ENCODE peak calls at places on chromosomes 16 and 17, in four cellular contexts. T is A549, V is GM12878, N is K562. L is an unnamed sample.

GRCh38 chr16:85312174-85312573 is 199.9 kb upstream of the CIBAR2 start:
- DNase-seq in V (no peak), N (no peak), T (no peak), L (no peak)

GRCh38 chr17:38701504-38702165 is 3.4 kb upstream of the MLLT6 start:
- DNase-seq in V (peak; percentile 86), T (peak; percentile 63), N (peak; percentile 75), L (peak; percentile 49)

GRCh38 chr17:37458805-37459204 is 30.9 kb upstream of the DUSP14 start:
- DNase-seq in N (no peak), V (no peak), T (no peak), L (no peak)

GRCh38 chr16:88880226-88881051 is 14.0 kb upstream of the PABPN1L start:
- DNase-seq in N (no peak), T (no peak), V (no peak), L (no peak)

GRCh38 chr16:15887283-15887682 is 1.1 kb downstream of the CEP20 start:
- DNase-seq in T (no peak), N (peak; percentile 40), V (no peak), L (no peak)

GRCh38 chr17:66625321-66625767 is 209.6 kb upstream of the CACNG5 start:
- DNase-seq in N (peak; percentile 13), V (no peak), T (peak; percentile 85), L (peak; percentile 41)

GRCh38 chr16:87647431-87648185 is 45.3 kb downstream of the JPH3 start:
- DNase-seq in V (no peak), T (no peak), N (no peak), L (no peak)

GRCh38 chr17:56939869-56940484 is 20.9 kb downstream of the COIL start:
- DNase-seq in N (peak; percentile 71), T (peak; percentile 80), V (no peak), L (peak; percentile 72)

GRCh38 chr17:45816966-45817365 is 27.7 kb upstream of the SPPL2C start:
- DNase-seq in N (no peak), V (no peak), T (no peak), L (no peak)

GRCh38 chr17:41792835-41793748 is 6.6 kb upstream of the JUP start:
- DNase-seq in V (no peak), N (peak; percentile 96), T (peak; percentile 68), L (peak; percentile 68)

GRCh38 chr17:80558046-80558445 is 13.4 kb downstream of the RPTOR start:
- DNase-seq in V (no peak), N (no peak), T (no peak), L (no peak)

GRCh38 chr16:56910654-56911539 is 21.0 kb upstream of the HERPUD1 start:
- DNase-seq in N (no peak), V (no peak), T (no peak), L (no peak)

GRCh38 chr16:75861981-75862380 is 135.7 kb upstream of the CPHXL start:
- DNase-seq in N (no peak), T (no peak), V (no peak), L (no peak)

GRCh38 chr17:6353161-6353560 is 81.8 kb downstream of the AIPL1 start:
- DNase-seq in V (no peak), N (no peak), T (no peak), L (no peak)

GRCh38 chr16:84559311-84559932 is 55.0 kb upstream of the MEAK7 start:
- DNase-seq in V (no peak), N (no peak), T (no peak), L (no peak)

GRCh38 chr16:79090966-79091365 is 509.6 kb downstream of the MAF start:
- DNase-seq in N (no peak), T (no peak), V (no peak), L (no peak)

GRCh38 chr17:17419166-17419565 is 57.6 kb upstream of the MED9 start:
- DNase-seq in N (no peak), V (no peak), T (no peak), L (no peak)

GRCh38 chr16:64679976-64680375 is 441.9 kb downstream of the CDH11 start:
- DNase-seq in T (no peak), V (no peak), N (no peak), L (no peak)

GRCh38 chr17:73900516-73900915 is 256.3 kb upstream of the SDK2 start:
- DNase-seq in N (no peak), V (no peak), T (no peak), L (no peak)

GRCh38 chr17:61768405-61768804 is 94.9 kb downstream of the BRIP1 start:
- DNase-seq in T (no peak), V (no peak), N (no peak), L (no peak)

GRCh38 chr17:61775364-61775763 is 88.0 kb downstream of the BRIP1 start:
- DNase-seq in T (no peak), N (no peak), V (no peak), L (no peak)

GRCh38 chr17:61770043-61770442 is 93.3 kb downstream of the BRIP1 start:
- DNase-seq in N (no peak), V (no peak), T (no peak), L (no peak)

GRCh38 chr17:61774724-61775123 is 88.6 kb downstream of the BRIP1 start:
- DNase-seq in N (no peak), T (no peak), V (no peak), L (no peak)

DNA sequence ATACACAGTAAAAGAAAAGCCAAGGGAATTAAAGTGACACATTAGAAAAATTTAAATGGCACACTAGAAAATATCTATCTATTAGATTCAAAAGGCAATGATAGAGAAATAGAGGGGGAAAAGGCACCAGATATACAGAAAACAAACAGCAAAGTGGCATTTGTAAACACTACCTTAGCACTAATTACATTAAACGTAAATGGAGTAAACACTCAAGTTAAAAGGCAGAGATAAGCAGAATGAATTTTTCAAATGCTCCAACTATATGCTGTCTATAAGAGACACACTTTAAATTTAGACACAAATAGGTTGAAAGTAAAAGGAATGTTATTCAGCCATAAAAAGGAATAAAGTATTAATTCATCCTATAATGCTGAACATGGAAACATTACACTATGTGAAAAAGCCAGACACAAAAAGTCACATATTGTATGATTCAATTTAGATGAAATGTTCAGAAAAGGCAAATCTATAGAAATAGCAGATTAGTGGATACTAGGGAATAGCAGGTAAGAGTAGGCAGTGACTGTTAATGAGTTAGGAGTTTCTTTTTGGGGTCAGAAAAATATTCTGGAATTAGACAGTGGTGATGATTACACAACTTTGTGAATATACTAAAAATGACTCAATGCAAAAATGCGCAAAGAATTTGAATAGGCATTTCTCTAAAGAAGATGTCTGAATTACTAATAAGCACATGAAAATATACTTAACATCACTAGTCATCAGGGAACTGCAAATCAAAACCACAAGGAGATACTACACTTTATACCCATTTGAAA is 92.4 kb downstream of the BRIP1 start:
- DNase-seq in V (no peak), N (no peak), T (no peak), L (no peak)
- H3K4me3 ChIP-seq in V (no peak overlapping the region), N (no peak overlapping the region), T (no peak overlapping the region), L (no peak overlapping the region)

DNA sequence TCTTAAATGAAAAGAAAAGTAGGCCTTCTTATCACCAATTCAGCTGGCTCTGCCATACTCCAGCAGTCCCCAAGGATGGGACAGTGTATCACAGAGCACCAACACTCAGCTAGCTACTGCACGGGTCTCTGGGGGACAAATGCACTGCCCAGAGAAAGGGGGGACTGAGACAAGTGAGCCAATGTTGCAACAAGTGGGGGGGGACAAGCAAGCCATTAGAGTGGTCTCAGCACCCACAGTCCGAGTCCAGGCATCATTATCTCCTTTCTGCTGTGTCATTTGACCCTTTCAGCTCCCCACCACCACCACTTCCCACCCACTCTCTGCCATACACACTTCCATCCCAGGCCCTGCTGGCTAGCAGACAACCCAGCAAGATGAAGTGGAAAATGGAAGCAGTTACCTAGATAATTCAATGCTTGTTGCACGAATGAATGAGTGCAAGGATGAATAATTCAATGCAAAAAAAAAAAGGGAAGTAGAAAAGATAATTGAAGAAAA is 7.0 kb downstream of the TMEM132E start:
- DNase-seq in T (no peak), N (no peak), V (no peak), L (no peak)
- TF ChIP-seq POLR2AphosphoS2 in T (no peak), N (no peak), V (no peak), L (no peak)

GRCh38 chr17:77142689-77143088 is 1.9 kb downstream of the SEC14L1 start:
- DNase-seq in T (no peak), V (no peak), N (no peak), L (no peak)

GRCh38 chr17:77143306-77143705 is 2.5 kb downstream of the SEC14L1 start:
- DNase-seq in T (no peak), N (no peak), V (no peak), L (no peak)

GRCh38 chr17:77145635-77146632 is 5.2 kb downstream of the SEC14L1 start:
- DNase-seq in V (peak; percentile 71), T (no peak), N (no peak), L (peak; percentile 70)

GRCh38 chr17:77145209-77145608 is 4.4 kb downstream of the SEC14L1 start:
- DNase-seq in T (no peak), N (no peak), V (peak; percentile 40), L (no peak)

DNA sequence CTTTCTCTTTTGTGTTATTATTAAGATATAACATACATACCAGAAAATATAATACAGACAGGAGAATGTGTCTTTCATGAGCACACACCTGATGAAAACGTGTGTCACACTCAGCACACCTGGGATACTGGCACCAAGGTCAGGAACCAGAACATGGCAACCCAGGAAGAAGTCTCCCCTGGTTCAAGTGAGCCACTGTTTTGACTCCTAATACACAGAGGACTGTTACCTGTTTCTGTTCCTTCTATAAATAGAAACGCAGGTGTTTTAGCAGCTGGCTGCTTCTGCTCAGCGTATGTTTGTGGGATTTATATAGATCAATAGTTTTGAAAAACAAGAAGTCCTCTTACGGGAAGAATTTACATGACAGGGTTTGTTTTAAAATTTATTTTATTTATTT is 3.5 kb downstream of the SEC14L1 start:
- DNase-seq in N (no peak), V (no peak), T (no peak), L (no peak)
- H3K4me3 ChIP-seq in N (no peak overlapping the region), V (peak overlapping the region; percentile 69), T (no peak overlapping the region), L (no peak overlapping the region)

DNA sequence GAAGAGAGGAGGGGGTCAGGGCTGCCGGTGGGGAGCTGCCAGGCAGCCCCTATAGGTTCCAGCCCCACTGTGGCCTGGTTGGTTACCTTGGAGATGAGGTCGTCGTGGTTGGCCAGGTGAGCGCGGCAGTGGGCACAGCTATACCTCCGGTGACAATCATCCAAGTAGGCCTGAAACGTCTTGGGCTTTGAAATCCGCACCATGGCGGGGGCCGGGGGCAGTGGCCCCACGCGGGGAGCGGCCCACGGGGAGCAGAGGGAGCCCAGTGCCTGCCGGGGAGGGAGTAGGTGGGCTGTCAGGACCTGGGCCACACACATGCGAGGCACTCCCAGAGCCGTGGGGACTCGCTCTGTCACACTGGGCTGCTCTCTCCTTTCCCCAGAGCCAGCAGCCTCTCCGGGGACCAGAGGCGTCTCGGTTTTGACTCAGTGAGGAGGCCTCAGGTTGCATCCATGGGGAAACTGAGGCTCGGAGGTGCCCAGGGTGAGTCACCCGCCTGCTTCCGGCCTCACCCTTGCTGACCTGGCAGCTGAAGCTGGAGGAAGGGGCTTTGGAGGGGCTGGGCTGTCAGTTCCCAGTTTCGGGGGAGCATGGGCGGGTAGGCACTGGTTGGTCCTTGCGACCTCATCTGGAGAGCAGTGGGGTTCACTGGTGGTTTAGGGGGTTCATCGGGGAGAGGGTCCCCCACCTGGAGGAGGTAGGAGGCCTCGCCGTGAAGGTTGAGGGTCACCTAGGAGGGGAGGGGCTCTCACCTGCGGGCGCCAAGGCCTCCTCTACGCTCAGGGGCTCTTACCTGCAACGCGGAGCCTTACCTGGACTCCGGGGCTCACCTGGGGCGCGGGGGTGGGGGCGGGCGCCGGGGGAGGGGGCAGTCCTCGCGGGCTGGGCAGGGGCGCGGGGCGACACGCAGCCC is 591 bp downstream of the YPEL3 start:
- DNase-seq in N (no peak), T (no peak), V (no peak), L (no peak)
- TF ChIP-seq POLR2AphosphoS2 in N (no peak), T (no peak), V (no peak), L (no peak)

GRCh38 chr16:29973384-29974246 is at the start of gene TAOK2:
- DNase-seq in V (peak; percentile 92), T (peak; percentile 99), N (peak; percentile 99), L (peak; percentile 98)
- H3K4me3 ChIP-seq in V (peak within 1 kb of the TSS; percentile 99), T (peak within 1 kb of the TSS; percentile 67), N (peak within 1 kb of the TSS; percentile 71), L (peak within 1 kb of the TSS; percentile 86)